ENCODE peak calls at places on chromosomes 16 and 17, in five cellular contexts. One of them, this sample, is unnamed.
A peak's percentile ranks its signal among the peaks of the same experiment; 100 is the strongest.

GRCh38 chr17:28717578-28718316 is at the start of gene RAB34:
- DNase-seq in IMR-90: peak; percentile 89
- DNase-seq in SK-N-SH: no peak
- DNase-seq in A549: peak; percentile 73
- DNase-seq in H1: peak; percentile 80
- DNase-seq in this sample: no peak

GRCh38 chr17:77737442-77738265 is 220.8 kb upstream of the TNRC6C start:
- DNase-seq in IMR-90: no peak
- DNase-seq in SK-N-SH: no peak
- DNase-seq in A549: no peak
- DNase-seq in H1: no peak
- DNase-seq in this sample: no peak

GRCh38 chr16:55324491-55325447 is 766 bp downstream of the IRX6 start:
- DNase-seq in IMR-90: no peak
- DNase-seq in SK-N-SH: peak; percentile 68
- DNase-seq in A549: no peak
- DNase-seq in H1: no peak
- DNase-seq in this sample: no peak

GRCh38 chr16:48433116-48433848 is 48.1 kb upstream of the SIAH1 start:
- DNase-seq in IMR-90: no peak
- DNase-seq in SK-N-SH: no peak
- DNase-seq in A549: no peak
- DNase-seq in H1: no peak
- DNase-seq in this sample: no peak

GRCh38 chr17:38660097-38661026 is 14.4 kb downstream of the EPOP start:
- DNase-seq in IMR-90: no peak
- DNase-seq in SK-N-SH: no peak
- DNase-seq in A549: no peak
- DNase-seq in H1: no peak
- DNase-seq in this sample: no peak

GRCh38 chr16:65667013-65667578 is 545.2 kb upstream of the CDH11 start:
- DNase-seq in IMR-90: peak; percentile 28
- DNase-seq in SK-N-SH: no peak
- DNase-seq in A549: no peak
- DNase-seq in H1: no peak
- DNase-seq in this sample: no peak

GRCh38 chr16:5206331-5206990 is 108.9 kb upstream of the EEF2KMT start:
- DNase-seq in IMR-90: no peak
- DNase-seq in SK-N-SH: no peak
- DNase-seq in A549: no peak
- DNase-seq in H1: no peak
- DNase-seq in this sample: no peak

GRCh38 chr16:49350265-49351103 is 23.1 kb upstream of the C16orf78 start:
- DNase-seq in IMR-90: peak; percentile 34
- DNase-seq in SK-N-SH: peak; percentile 81
- DNase-seq in A549: peak; percentile 54
- DNase-seq in H1: no peak
- DNase-seq in this sample: peak; percentile 78

GRCh38 chr16:1105888-1106620 is 10.0 kb upstream of the C1QTNF8 start:
- DNase-seq in IMR-90: peak; percentile 33
- DNase-seq in SK-N-SH: peak; percentile 98
- DNase-seq in A549: peak; percentile 94
- DNase-seq in H1: no peak
- DNase-seq in this sample: peak; percentile 81

GRCh38 chr17:73524941-73525679 is 119.1 kb downstream of the SDK2 start:
- DNase-seq in IMR-90: no peak
- DNase-seq in SK-N-SH: no peak
- DNase-seq in A549: no peak
- DNase-seq in H1: no peak
- DNase-seq in this sample: no peak

GRCh38 chr16:3097266-3097665 is 1.8 kb downstream of the ZSCAN10 start:
- DNase-seq in IMR-90: no peak
- DNase-seq in SK-N-SH: no peak
- DNase-seq in A549: no peak
- DNase-seq in H1: no peak
- DNase-seq in this sample: no peak

GRCh38 chr17:50452627-50453300 is 15.9 kb downstream of the CHAD start:
- DNase-seq in IMR-90: peak; percentile 19
- DNase-seq in SK-N-SH: no peak
- DNase-seq in A549: no peak
- DNase-seq in H1: no peak
- DNase-seq in this sample: no peak

GRCh38 chr16:1973461-1974156 is 1.8 kb downstream of the TBL3 start:
- DNase-seq in IMR-90: no peak
- DNase-seq in SK-N-SH: no peak
- DNase-seq in A549: no peak
- DNase-seq in H1: no peak
- DNase-seq in this sample: no peak

GRCh38 chr16:24850289-24850931 is 4.6 kb downstream of the SLC5A11 start:
- DNase-seq in IMR-90: peak; percentile 84
- DNase-seq in SK-N-SH: no peak
- DNase-seq in A549: no peak
- DNase-seq in H1: no peak
- DNase-seq in this sample: no peak

GRCh38 chr16:85870159-85870558 is 28.8 kb upstream of the IRF8 start:
- DNase-seq in IMR-90: no peak
- DNase-seq in SK-N-SH: no peak
- DNase-seq in A549: no peak
- DNase-seq in H1: no peak
- DNase-seq in this sample: no peak

GRCh38 chr16:89921699-89922476 is 1.3 kb upstream of the TUBB3 start:
- DNase-seq in IMR-90: peak; percentile 94
- DNase-seq in SK-N-SH: peak; percentile 84
- DNase-seq in A549: peak; percentile 90
- DNase-seq in H1: no peak
- DNase-seq in this sample: peak; percentile 76

GRCh38 chr16:57374067-57374534 is 1.8 kb downstream of the CX3CL1 start:
- DNase-seq in IMR-90: peak; percentile 62
- DNase-seq in SK-N-SH: no peak
- DNase-seq in A549: no peak
- DNase-seq in H1: no peak
- DNase-seq in this sample: no peak

GRCh38 chr17:67585077-67585602 is 132.6 kb upstream of the NOL11 start:
- DNase-seq in IMR-90: peak; percentile 40
- DNase-seq in SK-N-SH: no peak
- DNase-seq in A549: no peak
- DNase-seq in H1: no peak
- DNase-seq in this sample: no peak

GRCh38 chr17:62703776-62704380 is 76.4 kb downstream of the MRC2 start:
- DNase-seq in IMR-90: peak; percentile 53
- DNase-seq in SK-N-SH: peak; percentile 96
- DNase-seq in A549: peak; percentile 64
- DNase-seq in H1: no peak
- DNase-seq in this sample: peak; percentile 84

GRCh38 chr16:81593481-81593880 is 148.9 kb downstream of the CMIP start:
- DNase-seq in IMR-90: no peak
- DNase-seq in SK-N-SH: no peak
- DNase-seq in A549: no peak
- DNase-seq in H1: no peak
- DNase-seq in this sample: no peak

DNA sequence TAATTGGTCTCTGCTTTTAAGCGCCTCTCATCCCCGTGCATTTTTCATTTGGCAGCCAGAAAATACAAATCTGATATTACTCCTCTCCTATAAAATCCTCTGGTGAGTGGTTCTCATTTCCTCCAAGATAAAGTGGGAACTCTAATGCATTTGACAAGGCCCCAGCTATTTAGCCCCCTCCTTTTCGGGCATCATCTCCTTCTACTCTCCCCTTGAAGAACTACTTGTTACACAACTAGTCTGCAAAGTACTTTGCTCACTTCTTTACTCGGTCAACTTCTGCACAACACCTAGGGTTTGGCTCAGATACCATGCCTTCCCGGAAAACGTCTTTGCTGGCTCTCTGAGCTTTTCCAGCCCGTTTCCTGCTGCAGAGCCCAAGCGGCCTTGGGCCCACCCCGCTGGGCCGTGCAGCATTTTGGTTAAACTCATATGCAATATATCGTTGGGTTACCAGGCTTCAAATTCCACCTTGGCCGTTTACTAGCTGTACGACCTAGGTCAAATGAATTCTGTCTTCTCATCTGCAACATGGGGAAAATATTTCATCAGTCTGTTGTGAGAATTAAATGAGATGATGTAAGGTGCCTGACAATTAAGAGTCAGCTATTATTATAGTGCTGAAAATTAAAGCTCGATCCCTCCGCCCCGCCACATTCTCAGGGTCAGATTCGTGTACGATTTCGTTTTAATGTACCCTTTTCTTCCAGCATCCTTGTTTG is 883 bp upstream of the TAF15 start:
- DNase-seq in IMR-90: no peak
- DNase-seq in SK-N-SH: no peak
- DNase-seq in A549: no peak
- DNase-seq in H1: no peak
- DNase-seq in this sample: peak; percentile 24
- TF ChIP-seq RAD21 in IMR-90: no peak
- TF ChIP-seq RAD21 in SK-N-SH: no peak
- TF ChIP-seq RAD21 in A549: no peak
- TF ChIP-seq RAD21 in H1: no peak
- TF ChIP-seq RAD21 in this sample: no peak

GRCh38 chr17:56765449-56765848 is 68.3 kb downstream of the C17orf67 start:
- DNase-seq in IMR-90: no peak
- DNase-seq in SK-N-SH: no peak
- DNase-seq in A549: no peak
- DNase-seq in H1: no peak
- DNase-seq in this sample: no peak

GRCh38 chr17:56761387-56761786 is 72.3 kb downstream of the C17orf67 start:
- DNase-seq in IMR-90: no peak
- DNase-seq in SK-N-SH: no peak
- DNase-seq in A549: no peak
- DNase-seq in H1: no peak
- DNase-seq in this sample: no peak

GRCh38 chr17:56762144-56762543 is 71.6 kb downstream of the C17orf67 start:
- DNase-seq in IMR-90: no peak
- DNase-seq in SK-N-SH: no peak
- DNase-seq in A549: no peak
- DNase-seq in H1: no peak
- DNase-seq in this sample: no peak

DNA sequence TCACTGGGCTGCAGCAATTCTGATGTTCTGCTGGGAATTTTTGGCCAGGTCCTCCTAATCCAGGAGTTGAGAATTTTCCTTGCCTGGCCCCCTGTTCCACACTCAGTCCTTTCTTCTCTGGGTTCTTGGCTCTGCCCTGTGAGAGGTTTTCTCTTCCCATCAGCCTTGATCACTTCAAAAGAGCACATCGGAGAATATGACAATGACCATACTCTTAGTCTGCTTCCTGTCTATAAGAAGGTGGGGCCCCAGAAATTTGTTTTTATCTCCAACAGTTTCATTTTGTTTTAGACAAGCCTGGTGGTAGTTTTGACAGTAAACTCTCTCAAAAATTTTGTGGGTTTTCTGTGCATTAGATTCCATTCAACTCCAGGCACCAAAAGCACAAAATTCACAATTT is 70.7 kb downstream of the C17orf67 start:
- DNase-seq in IMR-90: no peak
- DNase-seq in SK-N-SH: no peak
- DNase-seq in A549: no peak
- DNase-seq in H1: no peak
- DNase-seq in this sample: no peak
- TF ChIP-seq RAD21 in IMR-90: no peak
- TF ChIP-seq RAD21 in SK-N-SH: no peak
- TF ChIP-seq RAD21 in A549: no peak
- TF ChIP-seq RAD21 in H1: no peak
- TF ChIP-seq RAD21 in this sample: no peak

GRCh38 chr17:48541574-48542113 is 3.3 kb downstream of the HOXB2 start:
- DNase-seq in IMR-90: peak; percentile 69
- DNase-seq in SK-N-SH: peak; percentile 44
- DNase-seq in A549: no peak
- DNase-seq in H1: no peak
- DNase-seq in this sample: peak; percentile 54

GRCh38 chr17:48541036-48541573 is 3.8 kb downstream of the HOXB2 start:
- DNase-seq in IMR-90: peak; percentile 32
- DNase-seq in SK-N-SH: no peak
- DNase-seq in A549: no peak
- DNase-seq in H1: no peak
- DNase-seq in this sample: no peak

GRCh38 chr17:48543854-48544355 is 1.0 kb downstream of the HOXB2 start:
- DNase-seq in IMR-90: no peak
- DNase-seq in SK-N-SH: no peak
- DNase-seq in A549: no peak
- DNase-seq in H1: no peak
- DNase-seq in this sample: no peak

GRCh38 chr17:48542956-48543853 is 1.7 kb downstream of the HOXB2 start:
- DNase-seq in IMR-90: peak; percentile 67
- DNase-seq in SK-N-SH: peak; percentile 66
- DNase-seq in A549: peak; percentile 79
- DNase-seq in H1: no peak
- DNase-seq in this sample: peak; percentile 64

GRCh38 chr17:48542114-48542955 is 2.6 kb downstream of the HOXB2 start:
- DNase-seq in IMR-90: peak; percentile 34
- DNase-seq in SK-N-SH: no peak
- DNase-seq in A549: no peak
- DNase-seq in H1: no peak
- DNase-seq in this sample: no peak
- TF ChIP-seq RAD21 in IMR-90: no peak
- TF ChIP-seq RAD21 in SK-N-SH: no peak
- TF ChIP-seq RAD21 in A549: no peak
- TF ChIP-seq RAD21 in H1: no peak
- TF ChIP-seq RAD21 in this sample: no peak

GRCh38 chr16:67483731-67484525 is 581 bp upstream of the AGRP start:
- DNase-seq in IMR-90: peak; percentile 24
- DNase-seq in SK-N-SH: no peak
- DNase-seq in A549: no peak
- DNase-seq in H1: no peak
- DNase-seq in this sample: no peak

GRCh38 chr16:67482260-67482924 is 955 bp downstream of the AGRP start:
- DNase-seq in IMR-90: no peak
- DNase-seq in SK-N-SH: no peak
- DNase-seq in A549: no peak
- DNase-seq in H1: no peak
- DNase-seq in this sample: no peak

GRCh38 chr16:67483150-67483549 is at the start of gene AGRP:
- DNase-seq in IMR-90: no peak
- DNase-seq in SK-N-SH: no peak
- DNase-seq in A549: no peak
- DNase-seq in H1: no peak
- DNase-seq in this sample: no peak

GRCh38 chr16:67480833-67481560 is at the start of gene ATP6V0D1:
- DNase-seq in IMR-90: peak; percentile 97
- DNase-seq in SK-N-SH: peak; percentile 98
- DNase-seq in A549: peak; percentile 95
- DNase-seq in H1: peak; percentile 95
- DNase-seq in this sample: peak; percentile 99

DNA sequence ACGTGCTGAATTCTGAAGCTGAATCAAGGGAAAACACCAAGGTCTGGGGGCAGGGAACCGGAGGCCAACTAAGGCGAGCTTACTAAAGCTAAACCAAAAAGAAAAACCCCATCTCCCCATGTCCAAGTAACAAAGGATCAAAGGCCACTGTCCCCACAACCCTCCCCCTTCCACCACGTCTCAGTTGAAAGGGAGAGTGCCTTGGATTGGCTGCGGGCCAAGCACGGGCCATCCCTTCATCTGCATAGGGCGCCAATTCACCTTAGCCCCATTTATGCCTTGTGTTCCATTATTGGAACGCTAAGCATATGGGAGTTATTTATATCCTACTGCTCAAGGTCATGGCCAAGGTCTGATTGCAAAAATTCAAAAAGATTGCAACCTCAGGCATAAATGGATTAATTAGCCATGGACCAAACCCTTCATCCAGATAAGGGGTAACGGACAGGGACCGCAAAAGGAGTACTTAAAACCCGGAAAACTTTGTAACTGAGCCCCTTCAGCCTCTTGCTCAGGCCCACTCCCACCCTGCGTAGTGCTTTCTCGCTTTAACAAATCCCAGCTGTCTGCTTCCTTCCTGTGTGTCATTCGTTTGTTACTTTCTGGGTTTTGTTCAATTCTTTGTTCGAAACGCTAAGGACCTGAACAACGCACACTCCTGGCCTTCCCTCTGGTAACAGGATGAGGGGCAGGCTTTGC is 753 bp upstream of the ATP6V0D1 start:
- DNase-seq in IMR-90: peak; percentile 43
- DNase-seq in SK-N-SH: peak; percentile 47
- DNase-seq in A549: no peak
- DNase-seq in H1: no peak
- DNase-seq in this sample: peak; percentile 74
- TF ChIP-seq RAD21 in IMR-90: no peak
- TF ChIP-seq RAD21 in SK-N-SH: no peak
- TF ChIP-seq RAD21 in A549: no peak
- TF ChIP-seq RAD21 in H1: no peak
- TF ChIP-seq RAD21 in this sample: no peak